ENCODE peak calls at places on chromosomes 12 and 14, in five cellular contexts. One of them, this sample, is unnamed.

GRCh38 chr12:117674313-117674712 is 294.5 kb downstream of the KSR2 start:
- DNase-seq in fibroblast of pulmonary artery: no peak
- DNase-seq in cardiac fibroblast: no peak
- DNase-seq in natural killer cell: no peak
- DNase-seq in WTC11: no peak
- DNase-seq in this sample: no peak

GRCh38 chr12:76272292-76272691 is 75.9 kb downstream of the BBS10 start:
- DNase-seq in fibroblast of pulmonary artery: no peak
- DNase-seq in cardiac fibroblast: no peak
- DNase-seq in natural killer cell: no peak
- DNase-seq in WTC11: no peak
- DNase-seq in this sample: no peak

GRCh38 chr12:131928080-131928764 is 854 bp upstream of the PUS1 start:
- DNase-seq in fibroblast of pulmonary artery: peak
- DNase-seq in cardiac fibroblast: peak
- DNase-seq in natural killer cell: no peak
- DNase-seq in WTC11: peak
- DNase-seq in this sample: no peak

GRCh38 chr12:119008691-119009221 is 27.4 kb downstream of the SRRM4 start:
- DNase-seq in fibroblast of pulmonary artery: no peak
- DNase-seq in cardiac fibroblast: no peak
- DNase-seq in natural killer cell: no peak
- DNase-seq in WTC11: peak
- DNase-seq in this sample: no peak

GRCh38 chr12:65300679-65301349 is 22.3 kb downstream of the MSRB3 start:
- DNase-seq in fibroblast of pulmonary artery: peak
- DNase-seq in cardiac fibroblast: peak
- DNase-seq in natural killer cell: no peak
- DNase-seq in WTC11: peak
- DNase-seq in this sample: no peak

GRCh38 chr12:67927815-67928214 is 61.4 kb upstream of the IFNG-AS1 start:
- DNase-seq in fibroblast of pulmonary artery: no peak
- DNase-seq in cardiac fibroblast: no peak
- DNase-seq in natural killer cell: no peak
- DNase-seq in WTC11: no peak
- DNase-seq in this sample: no peak

GRCh38 chr12:8452976-8453616 is 2.7 kb upstream of the CLEC6A start:
- DNase-seq in fibroblast of pulmonary artery: no peak
- DNase-seq in cardiac fibroblast: no peak
- DNase-seq in natural killer cell: no peak
- DNase-seq in WTC11: no peak
- DNase-seq in this sample: peak

GRCh38 chr12:12757121-12757520 is 28.3 kb upstream of the APOLD1 start:
- DNase-seq in fibroblast of pulmonary artery: no peak
- DNase-seq in cardiac fibroblast: no peak
- DNase-seq in natural killer cell: no peak
- DNase-seq in WTC11: no peak
- DNase-seq in this sample: no peak

GRCh38 chr12:87982208-87982607 is 47.0 kb downstream of the C12orf50 start:
- DNase-seq in fibroblast of pulmonary artery: peak
- DNase-seq in cardiac fibroblast: peak
- DNase-seq in natural killer cell: no peak
- DNase-seq in WTC11: no peak
- DNase-seq in this sample: no peak

GRCh38 chr14:66746316-66747006 is 238.5 kb downstream of the GPHN start:
- DNase-seq in fibroblast of pulmonary artery: peak
- DNase-seq in cardiac fibroblast: peak
- DNase-seq in natural killer cell: no peak
- DNase-seq in WTC11: no peak
- DNase-seq in this sample: no peak
- TF ChIP-seq CTCF in fibroblast of pulmonary artery: peak
- TF ChIP-seq CTCF in cardiac fibroblast: peak
- TF ChIP-seq CTCF in natural killer cell: no peak
- TF ChIP-seq CTCF in WTC11: peak
- TF ChIP-seq CTCF in this sample: no peak

GRCh38 chr14:64952598-64953309 is 10.2 kb upstream of the GPX2 start:
- DNase-seq in fibroblast of pulmonary artery: no peak
- DNase-seq in cardiac fibroblast: no peak
- DNase-seq in natural killer cell: no peak
- DNase-seq in WTC11: no peak
- DNase-seq in this sample: no peak
- TF ChIP-seq CTCF in fibroblast of pulmonary artery: no peak
- TF ChIP-seq CTCF in cardiac fibroblast: no peak
- TF ChIP-seq CTCF in natural killer cell: no peak
- TF ChIP-seq CTCF in WTC11: no peak
- TF ChIP-seq CTCF in this sample: no peak

DNA sequence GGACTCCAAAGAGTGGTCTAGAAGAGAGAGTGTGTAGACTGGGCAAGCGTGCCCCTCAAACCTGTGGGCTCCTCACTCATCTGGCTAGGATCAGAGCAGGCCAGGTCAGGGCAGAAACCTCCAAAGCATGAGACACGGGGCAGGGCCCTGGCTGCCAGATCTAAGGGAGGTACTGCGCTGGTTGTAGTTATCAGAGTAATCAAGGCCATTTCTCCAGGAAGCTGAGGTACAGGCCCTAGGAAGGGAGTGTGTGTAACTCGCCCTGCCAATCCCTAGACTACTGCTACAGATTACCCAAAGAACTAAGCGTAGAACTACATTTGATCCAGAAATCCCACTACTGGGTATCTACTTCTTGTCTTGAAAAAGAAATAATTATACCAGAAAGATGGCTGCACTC is 84.5 kb downstream of the SSPN start:
- DNase-seq in fibroblast of pulmonary artery: no peak
- DNase-seq in cardiac fibroblast: no peak
- DNase-seq in natural killer cell: no peak
- DNase-seq in WTC11: no peak
- DNase-seq in this sample: no peak
- TF ChIP-seq CTCF in fibroblast of pulmonary artery: no peak
- TF ChIP-seq CTCF in cardiac fibroblast: no peak
- TF ChIP-seq CTCF in natural killer cell: no peak
- TF ChIP-seq CTCF in WTC11: no peak
- TF ChIP-seq CTCF in this sample: no peak

GRCh38 chr12:114166360-114166759 is 200.2 kb upstream of the RBM19 start:
- DNase-seq in fibroblast of pulmonary artery: peak
- DNase-seq in cardiac fibroblast: peak
- DNase-seq in natural killer cell: no peak
- DNase-seq in WTC11: peak
- DNase-seq in this sample: no peak
- TF ChIP-seq CTCF in fibroblast of pulmonary artery: peak
- TF ChIP-seq CTCF in cardiac fibroblast: peak
- TF ChIP-seq CTCF in natural killer cell: no peak
- TF ChIP-seq CTCF in WTC11: peak
- TF ChIP-seq CTCF in this sample: peak

GRCh38 chr12:50317198-50317597 is 33.9 kb upstream of the LIMA1 start:
- DNase-seq in fibroblast of pulmonary artery: peak
- DNase-seq in cardiac fibroblast: peak
- DNase-seq in natural killer cell: no peak
- DNase-seq in WTC11: no peak
- DNase-seq in this sample: no peak

GRCh38 chr12:50315803-50316202 is 32.5 kb upstream of the LIMA1 start:
- DNase-seq in fibroblast of pulmonary artery: no peak
- DNase-seq in cardiac fibroblast: no peak
- DNase-seq in natural killer cell: no peak
- DNase-seq in WTC11: no peak
- DNase-seq in this sample: no peak

GRCh38 chr12:50313256-50313931 is 30.1 kb upstream of the LIMA1 start:
- DNase-seq in fibroblast of pulmonary artery: no peak
- DNase-seq in cardiac fibroblast: no peak
- DNase-seq in natural killer cell: no peak
- DNase-seq in WTC11: no peak
- DNase-seq in this sample: no peak

GRCh38 chr12:50309950-50310349 is 26.6 kb upstream of the LIMA1 start:
- DNase-seq in fibroblast of pulmonary artery: no peak
- DNase-seq in cardiac fibroblast: no peak
- DNase-seq in natural killer cell: no peak
- DNase-seq in WTC11: no peak
- DNase-seq in this sample: no peak

DNA sequence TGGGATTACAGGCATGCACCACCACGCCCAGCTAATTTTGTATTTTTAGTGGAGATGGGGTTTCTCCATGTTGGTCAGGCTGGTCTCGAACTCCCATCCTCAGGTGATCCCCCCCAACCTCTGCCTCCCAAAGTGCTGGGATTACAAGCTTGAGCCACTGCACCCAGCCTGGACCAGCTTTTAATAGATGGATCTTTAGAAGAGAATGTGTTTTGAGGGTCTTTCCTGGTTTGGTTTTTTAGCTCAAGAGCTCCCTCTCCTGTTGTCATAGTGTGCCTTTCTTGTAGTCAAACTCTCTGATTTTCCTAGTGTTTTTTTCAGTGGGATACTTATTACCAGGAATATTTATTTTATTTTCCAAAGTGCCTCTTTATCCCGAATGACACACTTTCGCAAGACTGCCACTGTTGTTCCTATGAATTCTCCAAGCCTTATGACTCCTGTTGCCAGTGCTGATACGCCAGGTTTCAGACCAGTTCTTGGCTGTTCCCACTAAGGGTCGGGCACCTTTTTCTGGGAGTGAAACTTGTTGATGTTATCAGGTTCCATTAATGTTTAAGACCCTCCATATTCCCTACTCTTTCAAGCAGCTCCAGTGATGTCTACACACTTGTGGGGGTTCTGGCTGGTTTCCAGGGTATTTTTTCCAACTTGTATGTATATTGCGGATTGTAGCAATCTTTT is 31.5 kb upstream of the LIMA1 start:
- DNase-seq in fibroblast of pulmonary artery: peak
- DNase-seq in cardiac fibroblast: peak
- DNase-seq in natural killer cell: no peak
- DNase-seq in WTC11: peak
- DNase-seq in this sample: no peak
- TF ChIP-seq CTCF in fibroblast of pulmonary artery: peak
- TF ChIP-seq CTCF in cardiac fibroblast: peak
- TF ChIP-seq CTCF in natural killer cell: no peak
- TF ChIP-seq CTCF in WTC11: peak
- TF ChIP-seq CTCF in this sample: no peak

DNA sequence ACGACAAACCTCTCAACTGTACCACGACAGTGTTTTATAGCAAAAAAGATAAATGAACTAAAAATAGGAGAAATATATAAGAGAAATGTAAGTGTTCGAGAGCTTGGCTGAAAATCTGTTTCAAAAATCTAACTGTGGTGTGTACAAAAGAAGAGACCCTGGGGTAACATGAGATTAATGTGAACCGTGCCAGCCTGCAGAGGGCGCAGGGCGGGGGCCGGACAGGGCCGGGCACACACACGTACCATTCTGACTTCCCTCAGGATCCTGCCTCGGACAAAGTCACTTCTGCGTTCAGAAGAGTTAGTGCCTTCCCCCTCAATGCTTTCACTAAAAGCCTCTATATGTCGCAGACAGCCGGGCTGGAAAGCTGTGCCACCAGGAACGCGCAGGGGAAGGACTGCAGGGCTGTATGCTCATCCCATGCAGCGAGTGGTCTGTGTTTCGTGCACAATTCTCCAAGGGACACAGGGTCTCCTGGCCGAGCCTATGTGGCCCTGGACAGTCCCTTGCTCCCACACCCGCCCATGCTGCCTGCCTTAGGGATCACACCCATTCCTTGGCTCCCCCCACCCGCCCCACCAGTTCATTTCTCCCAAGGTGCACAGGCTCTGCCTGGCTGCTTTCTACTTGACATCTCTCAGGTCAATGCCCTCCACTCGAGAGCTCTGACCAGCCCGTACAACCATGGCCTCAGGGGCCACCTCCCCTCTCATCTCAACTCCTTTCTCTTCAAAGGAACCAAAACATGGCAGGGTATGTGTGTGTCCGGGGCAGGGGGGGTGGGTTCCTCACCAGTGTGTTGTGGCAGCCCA is 8.5 kb downstream of the CDCA4 start:
- DNase-seq in fibroblast of pulmonary artery: no peak
- DNase-seq in cardiac fibroblast: no peak
- DNase-seq in natural killer cell: no peak
- DNase-seq in WTC11: no peak
- DNase-seq in this sample: no peak
- TF ChIP-seq CTCF in fibroblast of pulmonary artery: peak
- TF ChIP-seq CTCF in cardiac fibroblast: peak
- TF ChIP-seq CTCF in natural killer cell: no peak
- TF ChIP-seq CTCF in WTC11: no peak
- TF ChIP-seq CTCF in this sample: peak

GRCh38 chr12:39145175-39145999 is 240.0 kb upstream of the CPNE8 start:
- DNase-seq in fibroblast of pulmonary artery: peak
- DNase-seq in cardiac fibroblast: peak
- DNase-seq in natural killer cell: no peak
- DNase-seq in WTC11: peak
- DNase-seq in this sample: no peak
- TF ChIP-seq CTCF in fibroblast of pulmonary artery: peak
- TF ChIP-seq CTCF in cardiac fibroblast: peak
- TF ChIP-seq CTCF in natural killer cell: no peak
- TF ChIP-seq CTCF in WTC11: peak
- TF ChIP-seq CTCF in this sample: peak

GRCh38 chr12:83676896-83677295 is 990.2 kb downstream of the TMTC2 start:
- DNase-seq in fibroblast of pulmonary artery: no peak
- DNase-seq in cardiac fibroblast: no peak
- DNase-seq in natural killer cell: no peak
- DNase-seq in WTC11: no peak
- DNase-seq in this sample: no peak
- TF ChIP-seq CTCF in fibroblast of pulmonary artery: no peak
- TF ChIP-seq CTCF in cardiac fibroblast: no peak
- TF ChIP-seq CTCF in natural killer cell: no peak
- TF ChIP-seq CTCF in WTC11: no peak
- TF ChIP-seq CTCF in this sample: no peak

GRCh38 chr14:29926701-29927595 is 699 bp downstream of the PRKD1 start:
- DNase-seq in fibroblast of pulmonary artery: peak
- DNase-seq in cardiac fibroblast: peak
- DNase-seq in natural killer cell: no peak
- DNase-seq in WTC11: peak
- DNase-seq in this sample: no peak
- TF ChIP-seq CTCF in fibroblast of pulmonary artery: no peak
- TF ChIP-seq CTCF in cardiac fibroblast: no peak
- TF ChIP-seq CTCF in natural killer cell: no peak
- TF ChIP-seq CTCF in WTC11: no peak
- TF ChIP-seq CTCF in this sample: no peak

This sample was measured in CD14-positive monocyte.